ENCODE peak calls at places on chromosomes 6 and 20, in eight cellular contexts. One of them, this sample, is unnamed.

GRCh38 chr6:92701425-92702096 is 717.8 kb downstream of the EPHA7 start:
- DNase-seq in MV-4-11: no peak
- DNase-seq in AG08396: no peak
- DNase-seq in NCI-H1417: no peak
- DNase-seq in ACHN: no peak
- DNase-seq in aorta: no peak
- DNase-seq in dermis blood vessel endothelial cell: no peak
- DNase-seq in pulmonary artery endothelial cell: no peak
- DNase-seq in this sample: no peak

GRCh38 chr6:130675072-130675471 is 152.1 kb upstream of the SMLR1 start:
- DNase-seq in MV-4-11: no peak
- DNase-seq in AG08396: peak; percentile 39
- DNase-seq in NCI-H1417: no peak
- DNase-seq in ACHN: no peak
- DNase-seq in aorta: no peak
- DNase-seq in dermis blood vessel endothelial cell: peak; percentile 19
- DNase-seq in pulmonary artery endothelial cell: no peak
- DNase-seq in this sample: no peak

GRCh38 chr6:37354526-37355384 is 972 bp downstream of the RNF8 start:
- DNase-seq in MV-4-11: no peak
- DNase-seq in AG08396: peak; percentile 74
- DNase-seq in NCI-H1417: no peak
- DNase-seq in ACHN: peak; percentile 27
- DNase-seq in aorta: peak; percentile 52
- DNase-seq in dermis blood vessel endothelial cell: peak; percentile 49
- DNase-seq in pulmonary artery endothelial cell: no peak
- DNase-seq in this sample: peak; percentile 14

GRCh38 chr6:119209452-119210205 is 131.2 kb upstream of the FAM184A start:
- DNase-seq in MV-4-11: peak; percentile 33
- DNase-seq in AG08396: no peak
- DNase-seq in NCI-H1417: no peak
- DNase-seq in ACHN: no peak
- DNase-seq in aorta: no peak
- DNase-seq in dermis blood vessel endothelial cell: no peak
- DNase-seq in pulmonary artery endothelial cell: no peak
- DNase-seq in this sample: no peak

GRCh38 chr6:1130692-1131091 is 181.2 kb upstream of the FOXQ1 start:
- DNase-seq in MV-4-11: no peak
- DNase-seq in AG08396: no peak
- DNase-seq in NCI-H1417: no peak
- DNase-seq in ACHN: no peak
- DNase-seq in aorta: no peak
- DNase-seq in dermis blood vessel endothelial cell: no peak
- DNase-seq in pulmonary artery endothelial cell: no peak
- DNase-seq in this sample: no peak

GRCh38 chr20:48278961-48279481 is 493.7 kb upstream of the SULF2 start:
- DNase-seq in MV-4-11: peak; percentile 32
- DNase-seq in AG08396: no peak
- DNase-seq in NCI-H1417: no peak
- DNase-seq in ACHN: no peak
- DNase-seq in aorta: no peak
- DNase-seq in dermis blood vessel endothelial cell: peak; percentile 92
- DNase-seq in pulmonary artery endothelial cell: peak; percentile 90
- DNase-seq in this sample: no peak

GRCh38 chr20:38109657-38110524 is 55.2 kb downstream of the TGM2 start:
- DNase-seq in MV-4-11: no peak
- DNase-seq in AG08396: peak; percentile 71
- DNase-seq in NCI-H1417: no peak
- DNase-seq in ACHN: peak; percentile 50
- DNase-seq in aorta: peak; percentile 91
- DNase-seq in dermis blood vessel endothelial cell: peak; percentile 87
- DNase-seq in pulmonary artery endothelial cell: peak; percentile 59
- DNase-seq in this sample: no peak

GRCh38 chr6:108541843-108542795 is 18.6 kb upstream of the FOXO3 start:
- DNase-seq in MV-4-11: peak; percentile 48
- DNase-seq in AG08396: peak; percentile 67
- DNase-seq in NCI-H1417: peak; percentile 79
- DNase-seq in ACHN: peak; percentile 69
- DNase-seq in aorta: peak; percentile 80
- DNase-seq in dermis blood vessel endothelial cell: peak; percentile 88
- DNase-seq in pulmonary artery endothelial cell: no peak
- DNase-seq in this sample: peak; percentile 63

GRCh38 chr6:151630387-151630786 is 136.6 kb downstream of the CCDC170 start:
- DNase-seq in MV-4-11: no peak
- DNase-seq in AG08396: no peak
- DNase-seq in NCI-H1417: no peak
- DNase-seq in ACHN: no peak
- DNase-seq in aorta: no peak
- DNase-seq in dermis blood vessel endothelial cell: no peak
- DNase-seq in pulmonary artery endothelial cell: no peak
- DNase-seq in this sample: no peak

GRCh38 chr6:23728707-23729106 is 397.3 kb upstream of the NRSN1 start:
- DNase-seq in MV-4-11: no peak
- DNase-seq in AG08396: no peak
- DNase-seq in NCI-H1417: peak; percentile 6
- DNase-seq in ACHN: no peak
- DNase-seq in aorta: no peak
- DNase-seq in dermis blood vessel endothelial cell: no peak
- DNase-seq in pulmonary artery endothelial cell: no peak
- DNase-seq in this sample: no peak

GRCh38 chr6:56101141-56101553 is 146.2 kb downstream of the COL21A1 start:
- DNase-seq in MV-4-11: peak; percentile 98
- DNase-seq in AG08396: peak; percentile 40
- DNase-seq in NCI-H1417: no peak
- DNase-seq in ACHN: peak; percentile 82
- DNase-seq in aorta: no peak
- DNase-seq in dermis blood vessel endothelial cell: peak; percentile 5
- DNase-seq in pulmonary artery endothelial cell: no peak
- DNase-seq in this sample: no peak

GRCh38 chr20:33165416-33166055 is 2.4 kb upstream of the BPIFA2 start:
- DNase-seq in MV-4-11: no peak
- DNase-seq in AG08396: no peak
- DNase-seq in NCI-H1417: no peak
- DNase-seq in ACHN: no peak
- DNase-seq in aorta: no peak
- DNase-seq in dermis blood vessel endothelial cell: no peak
- DNase-seq in pulmonary artery endothelial cell: no peak
- DNase-seq in this sample: no peak

GRCh38 chr6:31203345-31203979 is 33.0 kb upstream of the POU5F1 start:
- DNase-seq in MV-4-11: peak; percentile 67
- DNase-seq in AG08396: no peak
- DNase-seq in NCI-H1417: peak; percentile 44
- DNase-seq in ACHN: peak; percentile 38
- DNase-seq in aorta: no peak
- DNase-seq in dermis blood vessel endothelial cell: peak; percentile 61
- DNase-seq in pulmonary artery endothelial cell: no peak
- DNase-seq in this sample: peak; percentile 55

GRCh38 chr6:118712955-118713354 is 61.6 kb upstream of the CEP85L start:
- DNase-seq in MV-4-11: no peak
- DNase-seq in AG08396: no peak
- DNase-seq in NCI-H1417: peak; percentile 16
- DNase-seq in ACHN: no peak
- DNase-seq in aorta: no peak
- DNase-seq in dermis blood vessel endothelial cell: no peak
- DNase-seq in pulmonary artery endothelial cell: no peak
- DNase-seq in this sample: no peak

GRCh38 chr6:5422321-5422915 is 161.1 kb downstream of the FARS2 start:
- DNase-seq in MV-4-11: no peak
- DNase-seq in AG08396: peak; percentile 43
- DNase-seq in NCI-H1417: peak; percentile 6
- DNase-seq in ACHN: peak; percentile 35
- DNase-seq in aorta: no peak
- DNase-seq in dermis blood vessel endothelial cell: peak; percentile 76
- DNase-seq in pulmonary artery endothelial cell: no peak
- DNase-seq in this sample: no peak

GRCh38 chr6:141610741-141611140 is 522.0 kb upstream of the GJE1 start:
- DNase-seq in MV-4-11: peak; percentile 24
- DNase-seq in AG08396: peak; percentile 32
- DNase-seq in NCI-H1417: no peak
- DNase-seq in ACHN: no peak
- DNase-seq in aorta: no peak
- DNase-seq in dermis blood vessel endothelial cell: peak; percentile 19
- DNase-seq in pulmonary artery endothelial cell: no peak
- DNase-seq in this sample: no peak

GRCh38 chr6:32074996-32075532 is 34.1 kb downstream of the TNXB start:
- DNase-seq in MV-4-11: no peak
- DNase-seq in AG08396: peak; percentile 61
- DNase-seq in NCI-H1417: no peak
- DNase-seq in ACHN: no peak
- DNase-seq in aorta: no peak
- DNase-seq in dermis blood vessel endothelial cell: no peak
- DNase-seq in pulmonary artery endothelial cell: no peak
- DNase-seq in this sample: no peak

GRCh38 chr6:109767961-109768360 is 76.9 kb downstream of the FIG4 start:
- DNase-seq in MV-4-11: no peak
- DNase-seq in AG08396: no peak
- DNase-seq in NCI-H1417: no peak
- DNase-seq in ACHN: no peak
- DNase-seq in aorta: peak; percentile 44
- DNase-seq in dermis blood vessel endothelial cell: no peak
- DNase-seq in pulmonary artery endothelial cell: no peak
- DNase-seq in this sample: no peak

GRCh38 chr6:170292111-170292777 is 1.4 kb upstream of the DLL1 start:
- DNase-seq in MV-4-11: no peak
- DNase-seq in AG08396: no peak
- DNase-seq in NCI-H1417: peak; percentile 16
- DNase-seq in ACHN: no peak
- DNase-seq in aorta: no peak
- DNase-seq in dermis blood vessel endothelial cell: no peak
- DNase-seq in pulmonary artery endothelial cell: no peak
- DNase-seq in this sample: no peak

GRCh38 chr6:35381132-35381531 is 38.8 kb downstream of the PPARD start:
- DNase-seq in MV-4-11: no peak
- DNase-seq in AG08396: peak; percentile 73
- DNase-seq in NCI-H1417: no peak
- DNase-seq in ACHN: no peak
- DNase-seq in aorta: peak; percentile 17
- DNase-seq in dermis blood vessel endothelial cell: no peak
- DNase-seq in pulmonary artery endothelial cell: no peak
- DNase-seq in this sample: no peak

GRCh38 chr6:134282816-134283215 is 35.1 kb downstream of the SGK1 start:
- DNase-seq in MV-4-11: no peak
- DNase-seq in AG08396: no peak
- DNase-seq in NCI-H1417: no peak
- DNase-seq in ACHN: no peak
- DNase-seq in aorta: no peak
- DNase-seq in dermis blood vessel endothelial cell: no peak
- DNase-seq in pulmonary artery endothelial cell: no peak
- DNase-seq in this sample: no peak

GRCh38 chr20:55605594-55605993 is 399.7 kb downstream of the CBLN4 start:
- DNase-seq in MV-4-11: no peak
- DNase-seq in AG08396: no peak
- DNase-seq in NCI-H1417: no peak
- DNase-seq in ACHN: no peak
- DNase-seq in aorta: no peak
- DNase-seq in dermis blood vessel endothelial cell: no peak
- DNase-seq in pulmonary artery endothelial cell: no peak
- DNase-seq in this sample: no peak

GRCh38 chr20:58985656-58986055 is 4.6 kb downstream of the NELFCD start:
- DNase-seq in MV-4-11: no peak
- DNase-seq in AG08396: no peak
- DNase-seq in NCI-H1417: no peak
- DNase-seq in ACHN: no peak
- DNase-seq in aorta: no peak
- DNase-seq in dermis blood vessel endothelial cell: no peak
- DNase-seq in pulmonary artery endothelial cell: no peak
- DNase-seq in this sample: no peak

GRCh38 chr6:135088818-135089809 is 34.5 kb upstream of the HBS1L start:
- DNase-seq in MV-4-11: peak; percentile 78
- DNase-seq in AG08396: peak; percentile 9
- DNase-seq in NCI-H1417: peak; percentile 9
- DNase-seq in ACHN: peak; percentile 36
- DNase-seq in aorta: no peak
- DNase-seq in dermis blood vessel endothelial cell: peak; percentile 19
- DNase-seq in pulmonary artery endothelial cell: no peak
- DNase-seq in this sample: no peak

GRCh38 chr6:112202639-112203341 is 51.6 kb downstream of the LAMA4 start:
- DNase-seq in MV-4-11: peak; percentile 32
- DNase-seq in AG08396: no peak
- DNase-seq in NCI-H1417: no peak
- DNase-seq in ACHN: no peak
- DNase-seq in aorta: no peak
- DNase-seq in dermis blood vessel endothelial cell: no peak
- DNase-seq in pulmonary artery endothelial cell: no peak
- DNase-seq in this sample: no peak

GRCh38 chr6:26130581-26131247 is 43.5 kb downstream of the HFE start:
- DNase-seq in MV-4-11: no peak
- DNase-seq in AG08396: no peak
- DNase-seq in NCI-H1417: no peak
- DNase-seq in ACHN: no peak
- DNase-seq in aorta: no peak
- DNase-seq in dermis blood vessel endothelial cell: no peak
- DNase-seq in pulmonary artery endothelial cell: no peak
- DNase-seq in this sample: no peak

GRCh38 chr6:170206931-170207431 is 83.9 kb downstream of the DLL1 start:
- DNase-seq in MV-4-11: no peak
- DNase-seq in AG08396: no peak
- DNase-seq in NCI-H1417: no peak
- DNase-seq in ACHN: no peak
- DNase-seq in aorta: no peak
- DNase-seq in dermis blood vessel endothelial cell: no peak
- DNase-seq in pulmonary artery endothelial cell: no peak
- DNase-seq in this sample: no peak

GRCh38 chr6:75601608-75602163 is at the start of gene SENP6:
- DNase-seq in MV-4-11: peak; percentile 39
- DNase-seq in AG08396: peak; percentile 88
- DNase-seq in NCI-H1417: peak; percentile 75
- DNase-seq in ACHN: peak; percentile 73
- DNase-seq in aorta: peak; percentile 88
- DNase-seq in dermis blood vessel endothelial cell: peak; percentile 87
- DNase-seq in pulmonary artery endothelial cell: peak; percentile 39
- DNase-seq in this sample: peak; percentile 82

GRCh38 chr6:163724196-163724595 is 309.7 kb downstream of the QKI start:
- DNase-seq in MV-4-11: no peak
- DNase-seq in AG08396: no peak
- DNase-seq in NCI-H1417: no peak
- DNase-seq in ACHN: no peak
- DNase-seq in aorta: no peak
- DNase-seq in dermis blood vessel endothelial cell: no peak
- DNase-seq in pulmonary artery endothelial cell: no peak
- DNase-seq in this sample: no peak

GRCh38 chr6:149897015-149897697 is 757 bp downstream of the RAET1E start:
- DNase-seq in MV-4-11: peak; percentile 36
- DNase-seq in AG08396: peak; percentile 91
- DNase-seq in NCI-H1417: no peak
- DNase-seq in ACHN: peak; percentile 59
- DNase-seq in aorta: peak; percentile 95
- DNase-seq in dermis blood vessel endothelial cell: peak; percentile 59
- DNase-seq in pulmonary artery endothelial cell: no peak
- DNase-seq in this sample: no peak

GRCh38 chr6:27630727-27631613 is 158.1 kb upstream of the ZNF184 start:
- DNase-seq in MV-4-11: no peak
- DNase-seq in AG08396: peak; percentile 39
- DNase-seq in NCI-H1417: no peak
- DNase-seq in ACHN: peak; percentile 79
- DNase-seq in aorta: no peak
- DNase-seq in dermis blood vessel endothelial cell: peak; percentile 61
- DNase-seq in pulmonary artery endothelial cell: no peak
- DNase-seq in this sample: no peak

GRCh38 chr6:109381007-109381746 is 1.1 kb downstream of the CD164 start:
- DNase-seq in MV-4-11: peak; percentile 30
- DNase-seq in AG08396: peak; percentile 8
- DNase-seq in NCI-H1417: peak; percentile 27
- DNase-seq in ACHN: peak; percentile 49
- DNase-seq in aorta: no peak
- DNase-seq in dermis blood vessel endothelial cell: no peak
- DNase-seq in pulmonary artery endothelial cell: no peak
- DNase-seq in this sample: peak; percentile 7